ENCODE peak calls at places on chromosomes 2 and 18, in nine cellular contexts. V is heart right ventricle; Z is CD8-positive, alpha-beta memory T cell; L is adrenal gland; J is upper lobe of right lung; S is tibial artery; B is fibroblast of lung; W is aorta; K is lung. O is an unnamed sample.

GRCh38 chr2:221443631-221444030 is 128.5 kb downstream of the EPHA4 start:
- DNase-seq in V (no peak), Z (no peak), L (no peak), J (no peak), S (no peak), B (no peak), W (no peak), K (no peak), O (no peak)

GRCh38 chr2:19649785-19650380 is 251.9 kb downstream of the TTC32 start:
- DNase-seq in V (peak; percentile 38), Z (no peak), L (no peak), J (no peak), S (peak; percentile 80), B (peak; percentile 99), W (no peak), K (no peak), O (peak; percentile 82)

GRCh38 chr18:9091066-9091476 is 11.4 kb upstream of the NDUFV2 start:
- DNase-seq in V (no peak), Z (no peak), L (no peak), J (no peak), S (no peak), B (no peak), W (no peak), K (no peak), O (no peak)

GRCh38 chr2:80120866-80121265 is 183.7 kb downstream of the LRRTM1 start:
- DNase-seq in V (no peak), Z (no peak), L (no peak), J (no peak), S (no peak), B (no peak), W (no peak), K (no peak), O (no peak)

GRCh38 chr2:228377533-228377932 is 196.0 kb upstream of the SPHKAP start:
- DNase-seq in V (no peak), Z (no peak), L (no peak), J (no peak), S (no peak), B (no peak), W (no peak), K (no peak), O (no peak)

GRCh38 chr18:33201509-33201926 is 239.0 kb downstream of the CCDC178 start:
- DNase-seq in V (no peak), Z (no peak), L (no peak), J (no peak), S (no peak), B (peak; percentile 64), W (no peak), K (no peak), O (no peak)

GRCh38 chr18:23194150-23194968 is 59.1 kb downstream of the CABLES1 start:
- DNase-seq in V (no peak), Z (no peak), L (no peak), J (no peak), S (no peak), B (peak; percentile 35), W (no peak), K (no peak), O (no peak)

GRCh38 chr18:45255142-45255890 is 360.0 kb upstream of the SLC14A2 start:
- DNase-seq in V (no peak), Z (no peak), L (no peak), J (no peak), S (no peak), B (peak; percentile 91), W (no peak), K (no peak), O (peak; percentile 78)

GRCh38 chr2:135140606-135141005 is 88.5 kb downstream of the RAB3GAP1 start:
- DNase-seq in V (no peak), Z (no peak), L (no peak), J (no peak), S (no peak), B (no peak), W (no peak), K (no peak), O (no peak)

DNA sequence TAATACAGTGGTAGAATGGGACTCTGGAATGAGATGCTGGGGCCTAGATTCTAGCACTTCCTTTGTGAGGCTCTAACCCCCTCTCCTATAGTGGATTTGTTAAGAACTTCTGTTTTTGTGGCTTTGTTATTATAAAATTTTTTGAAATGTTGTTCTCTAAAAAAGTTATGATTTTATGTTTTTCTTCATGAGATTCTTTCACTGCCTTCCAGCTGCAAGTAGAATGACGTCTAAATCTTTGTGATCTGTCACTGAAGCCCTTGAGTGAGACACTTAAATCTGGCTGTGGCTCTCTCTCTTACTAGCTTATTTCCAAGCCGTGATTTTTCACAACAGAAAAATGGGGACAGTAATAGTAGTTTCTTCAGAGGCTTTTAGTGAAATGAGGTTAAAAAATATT is 1.6 kb downstream of the CASP8 start:
- DNase-seq in V (no peak), Z (no peak), L (no peak), J (no peak), S (no peak), B (no peak), W (no peak), K (no peak), O (no peak)
- H3K27ac ChIP-seq in V (no peak overlapping the region), Z (peak overlapping the region; percentile 97), L (no peak overlapping the region), J (no peak overlapping the region), S (no peak overlapping the region), B (no peak overlapping the region), W (no peak overlapping the region), K (no peak overlapping the region), O (no peak overlapping the region)

DNA sequence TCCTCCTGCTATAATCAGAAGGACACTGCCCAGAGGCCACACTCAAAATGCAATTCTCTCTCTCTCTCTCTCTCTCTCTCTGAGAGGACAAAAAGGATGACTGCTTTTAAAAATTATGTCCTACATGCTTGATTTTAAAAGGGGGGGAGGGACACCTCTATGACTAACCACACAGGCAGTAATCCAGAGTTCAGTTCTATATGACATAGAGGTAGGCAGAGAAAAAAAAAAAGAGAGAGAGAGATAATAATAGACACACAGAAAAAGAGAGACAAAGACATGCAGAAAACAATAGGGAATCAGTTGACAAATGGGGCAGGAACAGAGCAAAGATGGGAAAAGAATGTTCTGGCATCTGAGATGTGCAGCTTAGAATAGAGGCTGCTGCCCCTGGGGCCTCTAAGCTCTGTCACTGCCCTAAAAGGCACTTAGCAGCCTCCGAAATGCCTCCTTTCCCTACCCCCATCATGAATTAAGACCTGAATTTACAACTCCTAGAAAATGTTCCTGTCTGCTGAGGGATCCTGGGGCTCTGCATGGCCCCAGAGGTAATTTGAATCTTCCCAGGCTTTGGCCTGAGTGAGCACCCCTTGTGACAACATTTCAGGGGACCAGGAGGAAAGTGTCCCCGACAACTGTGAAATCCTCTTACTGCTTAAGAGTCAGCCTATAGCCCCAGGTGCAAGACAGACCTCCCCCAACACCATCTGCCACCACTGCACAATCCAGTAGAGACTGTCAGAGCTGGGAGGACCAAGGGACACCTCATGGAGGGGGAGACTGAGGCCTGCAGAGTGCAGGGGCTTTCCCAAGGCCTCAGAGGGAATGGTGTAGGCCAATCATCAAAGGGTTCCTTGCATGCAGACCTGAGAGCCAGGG is 24.7 kb downstream of the MRPL35 start:
- DNase-seq in V (no peak), Z (no peak), L (no peak), J (no peak), S (no peak), B (peak; percentile 19), W (no peak), K (no peak), O (peak; percentile 78)
- H3K27me3 ChIP-seq in V (no peaks in the 10 kb centered on the region), Z (no peaks in the 10 kb centered on the region), L (no peaks in the 10 kb centered on the region), J (no peaks in the 10 kb centered on the region), S (no peaks in the 10 kb centered on the region), B (no peaks in the 10 kb centered on the region), W (no peaks in the 10 kb centered on the region), K (no peaks in the 10 kb centered on the region), O (no peaks in the 10 kb centered on the region)

GRCh38 chr18:58861353-58861752 is 3.3 kb upstream of the ZNF532 start:
- DNase-seq in V (no peak), Z (no peak), L (no peak), J (no peak), S (no peak), B (no peak), W (no peak), K (no peak), O (peak; percentile 39)

GRCh38 chr18:58862851-58863538 is 1.7 kb upstream of the ZNF532 start:
- DNase-seq in V (peak; percentile 42), Z (no peak), L (no peak), J (peak; percentile 70), S (no peak), B (peak; percentile 69), W (no peak), K (peak; percentile 35), O (peak; percentile 66)

GRCh38 chr18:58862404-58862803 is 2.3 kb upstream of the ZNF532 start:
- DNase-seq in V (no peak), Z (no peak), L (no peak), J (no peak), S (no peak), B (no peak), W (no peak), K (no peak), O (peak; percentile 44)

GRCh38 chr18:58860747-58861224 is 3.9 kb upstream of the ZNF532 start:
- DNase-seq in V (no peak), Z (no peak), L (no peak), J (no peak), S (no peak), B (peak; percentile 31), W (no peak), K (no peak), O (no peak)

GRCh38 chr18:58861853-58862252 is 2.8 kb upstream of the ZNF532 start:
- DNase-seq in V (no peak), Z (no peak), L (no peak), J (no peak), S (no peak), B (no peak), W (no peak), K (no peak), O (no peak)
- H3K4me1 ChIP-seq in V (peaks cover 75% of the 10 kb centered on the region), Z (no peaks in the 10 kb centered on the region), L (peaks cover 45% of the 10 kb centered on the region), J (peaks cover 46% of the 10 kb centered on the region), S (no peaks in the 10 kb centered on the region), B (peaks cover 20% of the 10 kb centered on the region), W (peaks cover 2% of the 10 kb centered on the region), K (peaks cover 25% of the 10 kb centered on the region), O (peaks cover 80% of the 10 kb centered on the region)

GRCh38 chr2:181806039-181806392 is 85.5 kb upstream of the ITPRID2 start:
- DNase-seq in V (no peak), Z (no peak), L (no peak), J (no peak), S (no peak), B (no peak), W (no peak), K (no peak), O (no peak)
- H3K27ac ChIP-seq in V (no peak overlapping the region), Z (no peak overlapping the region), L (no peak overlapping the region), J (no peak overlapping the region), S (peak overlapping the region; percentile 55), B (peak overlapping the region; percentile 42), W (peak overlapping the region; percentile 77), K (no peak overlapping the region), O (peak overlapping the region; percentile 45)

GRCh38 chr18:78522507-78522906 is 457.1 kb upstream of the SALL3 start:
- DNase-seq in V (no peak), Z (no peak), L (no peak), J (no peak), S (no peak), B (no peak), W (no peak), K (no peak), O (no peak)
- H3K27me3 ChIP-seq in V (no peaks in the 10 kb centered on the region), Z (no peaks in the 10 kb centered on the region), L (no peaks in the 10 kb centered on the region), J (no peaks in the 10 kb centered on the region), S (peaks cover 11% of the 10 kb centered on the region), B (no peaks in the 10 kb centered on the region), W (no peaks in the 10 kb centered on the region), K (no peaks in the 10 kb centered on the region), O (peaks cover 9% of the 10 kb centered on the region)

O was measured in sigmoid colon.